ENCODE peak calls at places on chromosomes 2 and 18, in five cellular contexts. D is cardiac muscle cell, V is HCT116, O is K562, M is tibial artery. B is an unnamed sample. For H3K36me3, the result is how much of the 10 kb centered on the place peaks cover.

GRCh38 chr18:33916200-33916599 is 308.5 kb downstream of the NOL4 start:
- DNase-seq in D (no peak), V (no peak), O (no peak), M (no peak), B (no peak)

GRCh38 chr2:201707753-201708152 is 9.3 kb upstream of the MPP4 start:
- DNase-seq in D (peak), V (no peak), O (no peak), M (no peak), B (no peak)

GRCh38 chr2:74576830-74577229 is 22.3 kb downstream of the DOK1 start:
- DNase-seq in D (peak), V (no peak), O (no peak), M (peak), B (no peak)

GRCh38 chr2:71004356-71004755 is 9.7 kb upstream of the TEX261 start:
- DNase-seq in D (no peak), V (no peak), O (peak), M (no peak), B (no peak)

GRCh38 chr2:59726226-59726800 is 827.1 kb downstream of the BCL11A start:
- DNase-seq in D (no peak), V (no peak), O (no peak), M (no peak), B (no peak)

GRCh38 chr2:3566806-3567205 is 8.3 kb upstream of the RPS7 start:
- DNase-seq in D (no peak), V (no peak), O (no peak), M (no peak), B (no peak)

GRCh38 chr18:22936515-22936914 is 3.4 kb downstream of the RBBP8 start:
- DNase-seq in D (no peak), V (no peak), O (no peak), M (no peak), B (no peak)

GRCh38 chr2:174259981-174260380 is 11.6 kb upstream of the OLA1 start:
- DNase-seq in D (peak), V (no peak), O (no peak), M (no peak), B (no peak)

GRCh38 chr2:79993144-79993543 is 311.4 kb downstream of the LRRTM1 start:
- DNase-seq in D (no peak), V (no peak), O (no peak), M (no peak), B (no peak)

GRCh38 chr2:160294339-160294803 is 94.3 kb upstream of the ITGB6 start:
- DNase-seq in D (peak), V (no peak), O (no peak), M (no peak), B (no peak)

GRCh38 chr2:240369725-240370585 is 65.5 kb upstream of the GPC1 start:
- DNase-seq in D (peak), V (peak), O (no peak), M (peak), B (no peak)

GRCh38 chr2:85602476-85603234 is at the start of gene TMEM150A:
- DNase-seq in D (peak), V (peak), O (peak), M (peak), B (peak)

GRCh38 chr2:152284398-152284797 is 50.6 kb upstream of the FMNL2 start:
- DNase-seq in D (peak), V (no peak), O (no peak), M (no peak), B (no peak)

GRCh38 chr2:195486987-195487644 is 169.9 kb upstream of the SLC39A10 start:
- DNase-seq in D (peak), V (peak), O (peak), M (no peak), B (peak)

GRCh38 chr2:112092286-112093041 is 37.4 kb downstream of the TMEM87B start:
- DNase-seq in D (peak), V (no peak), O (no peak), M (no peak), B (no peak)

GRCh38 chr2:112095654-112096053 is 40.6 kb downstream of the TMEM87B start:
- DNase-seq in D (no peak), V (no peak), O (no peak), M (no peak), B (no peak)

GRCh38 chr2:112093216-112093615 is 38.1 kb downstream of the TMEM87B start:
- DNase-seq in D (no peak), V (no peak), O (no peak), M (no peak), B (no peak)

DNA sequence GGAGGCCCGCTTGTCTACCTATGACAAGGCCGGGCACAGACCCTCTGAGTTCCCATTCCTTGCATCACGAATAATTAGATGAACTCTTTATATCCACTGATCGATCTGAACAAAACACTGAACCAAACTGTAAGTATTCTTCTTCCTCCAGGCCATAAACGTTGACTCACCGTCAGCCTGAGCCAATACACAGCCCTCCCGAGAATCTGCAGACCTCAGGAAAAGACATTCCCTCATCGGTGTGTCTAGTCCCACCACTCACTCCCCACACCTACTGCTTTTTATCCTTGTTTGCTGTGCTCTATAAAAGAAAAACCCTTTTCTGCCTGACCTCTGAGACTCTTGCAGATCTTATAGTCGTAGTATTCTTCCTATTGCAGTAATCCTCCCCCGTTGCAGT is 41.0 kb downstream of the TMEM87B start:
- DNase-seq in D (no peak), V (no peak), O (no peak), M (no peak), B (no peak)
- H3K36me3 ChIP-seq in D (under half), V (under half), O (under half), M (under half), B (under half)

GRCh38 chr2:120552800-120553471 is 182.7 kb upstream of the GLI2 start:
- DNase-seq in D (peak), V (peak), O (peak), M (peak), B (no peak)
- H3K4me3 ChIP-seq in D (no peak), V (peak), O (no peak), M (no peak), B (no peak)

GRCh38 chr18:26159353-26159752 is 25.7 kb downstream of the PSMA8 start:
- DNase-seq in D (peak), V (peak), O (peak), M (no peak), B (no peak)
- TF ChIP-seq CTCF in D (peak), V (peak), O (peak), M (no peak), B (no peak)

DNA sequence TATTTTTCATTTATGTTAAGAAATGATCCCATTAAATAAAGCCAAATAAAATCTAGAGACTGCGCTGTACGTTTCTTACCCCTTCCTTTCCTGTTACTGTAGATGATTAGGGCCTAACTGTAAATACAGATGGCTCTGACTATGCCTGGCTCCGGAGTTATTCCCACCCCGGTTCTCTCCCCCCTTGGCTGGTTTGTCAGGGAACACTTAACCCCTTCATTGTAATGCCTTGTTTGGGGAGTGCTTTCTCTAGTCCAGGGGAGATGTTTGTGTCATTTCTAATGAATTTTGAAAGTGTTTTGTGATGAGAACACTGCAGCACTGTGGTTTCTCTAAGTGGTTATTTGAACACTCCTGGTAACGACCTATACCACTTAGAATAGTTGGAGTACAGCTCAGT is 8.8 kb downstream of the UNC50 start:
- DNase-seq in D (no peak), V (no peak), O (no peak), M (no peak), B (no peak)
- H3K36me3 ChIP-seq in D (under half), V (under half), O (half or more), M (half or more), B (under half)

GRCh38 chr18:55301836-55302235 is 286.2 kb downstream of the TCF4 start:
- DNase-seq in D (no peak), V (no peak), O (peak), M (no peak), B (no peak)
- H3K4me3 ChIP-seq in D (no peak), V (no peak), O (no peak), M (no peak), B (no peak)

DNA sequence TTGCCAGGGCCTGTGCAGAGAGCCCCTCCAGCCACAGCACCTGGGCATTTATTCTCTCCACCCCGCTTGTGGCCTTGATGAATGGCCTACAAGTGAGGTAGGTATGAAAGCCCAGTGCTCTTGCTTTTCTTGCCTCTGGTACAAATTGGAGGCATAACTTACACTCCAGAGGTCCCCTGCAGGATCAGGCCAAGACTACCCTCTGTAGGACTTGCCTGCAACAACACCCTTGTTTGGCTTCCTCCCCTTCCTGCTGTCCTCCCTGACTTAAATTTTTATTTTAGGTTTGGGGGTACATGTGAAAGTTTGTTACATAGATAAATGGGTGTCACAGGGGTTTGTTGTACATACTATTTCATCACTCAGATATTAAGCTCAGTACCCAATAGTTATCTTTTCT is 95.7 kb downstream of the CDC42EP3 start:
- DNase-seq in D (no peak), V (no peak), O (no peak), M (no peak), B (no peak)
- TF ChIP-seq CTCF in D (peak), V (peak), O (peak), M (no peak), B (no peak)

GRCh38 chr2:223901854-223902253 is 43.3 kb downstream of the WDFY1 start:
- DNase-seq in D (no peak), V (no peak), O (no peak), M (no peak), B (no peak)
- H3K36me3 ChIP-seq in D (under half), V (under half), O (under half), M (under half), B (under half)

DNA sequence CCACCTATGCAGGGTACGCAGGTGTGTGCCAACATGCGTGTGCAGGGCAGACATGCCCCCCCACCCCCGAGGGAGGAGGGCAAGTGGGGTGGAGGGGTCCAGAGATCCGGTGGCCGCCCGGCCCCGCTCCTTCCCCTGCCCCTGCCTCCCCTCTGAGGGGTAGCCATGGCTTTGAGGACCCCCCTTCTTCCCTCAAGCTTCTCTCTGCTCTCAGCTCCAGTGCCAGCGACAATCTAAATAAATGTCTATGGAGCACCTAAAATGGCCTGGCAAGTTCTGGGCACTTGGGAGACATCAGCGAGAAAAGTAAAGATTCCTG is 91.9 kb downstream of the ZFP36L2 start:
- DNase-seq in D (no peak), V (no peak), O (no peak), M (no peak), B (no peak)
- H3K4me3 ChIP-seq in D (no peak), V (no peak), O (no peak), M (no peak), B (no peak)